ENCODE peak calls at places on chromosome 16, in five cellular contexts. One of them, this sample, is unnamed.

GRCh38 chr16:55364811-55365210 is 40.8 kb downstream of the IRX6 start:
- DNase-seq in gastrocnemius medialis: no peak
- DNase-seq in tibial nerve: no peak
- DNase-seq in K562: no peak
- DNase-seq in A549: no peak
- DNase-seq in this sample: no peak

GRCh38 chr16:58249388-58249779 is 45.4 kb downstream of the PRSS54 start:
- DNase-seq in A549: no peak
- DNase-seq in K562: no peak
- DNase-seq in tibial nerve: no peak
- DNase-seq in gastrocnemius medialis: no peak
- DNase-seq in this sample: no peak

GRCh38 chr16:1786242-1787055 is 3.7 kb downstream of the NUBP2 start:
- DNase-seq in gastrocnemius medialis: no peak
- DNase-seq in A549: no peak
- DNase-seq in tibial nerve: no peak
- DNase-seq in K562: no peak
- DNase-seq in this sample: no peak

GRCh38 chr16:9033125-9033830 is 58.2 kb upstream of the HAPSTR1 start:
- DNase-seq in K562: peak; percentile 36
- DNase-seq in gastrocnemius medialis: no peak
- DNase-seq in tibial nerve: peak; percentile 15
- DNase-seq in A549: peak; percentile 81
- DNase-seq in this sample: no peak

GRCh38 chr16:21628772-21629171 is 23.6 kb downstream of the IGSF6 start:
- DNase-seq in tibial nerve: no peak
- DNase-seq in gastrocnemius medialis: no peak
- DNase-seq in A549: no peak
- DNase-seq in K562: no peak
- DNase-seq in this sample: no peak

GRCh38 chr16:74667215-74667765 is 613 bp upstream of the RFWD3 start:
- DNase-seq in K562: peak; percentile 49
- DNase-seq in tibial nerve: no peak
- DNase-seq in gastrocnemius medialis: no peak
- DNase-seq in A549: no peak
- DNase-seq in this sample: no peak

GRCh38 chr16:51818342-51818944 is 667.4 kb upstream of the SALL1 start:
- DNase-seq in A549: no peak
- DNase-seq in K562: peak; percentile 10
- DNase-seq in gastrocnemius medialis: no peak
- DNase-seq in tibial nerve: no peak
- DNase-seq in this sample: no peak

GRCh38 chr16:85348921-85349334 is 236.7 kb upstream of the CIBAR2 start:
- DNase-seq in gastrocnemius medialis: no peak
- DNase-seq in tibial nerve: no peak
- DNase-seq in K562: no peak
- DNase-seq in A549: no peak
- DNase-seq in this sample: no peak

GRCh38 chr16:67236551-67237395 is 9.8 kb downstream of the TMEM208 start:
- DNase-seq in tibial nerve: no peak
- DNase-seq in K562: peak; percentile 98
- DNase-seq in A549: peak; percentile 75
- DNase-seq in gastrocnemius medialis: peak; percentile 43
- DNase-seq in this sample: no peak

GRCh38 chr16:22300427-22301071 is 3.3 kb downstream of the POLR3E start:
- DNase-seq in gastrocnemius medialis: peak; percentile 50
- DNase-seq in A549: peak; percentile 76
- DNase-seq in K562: peak; percentile 23
- DNase-seq in tibial nerve: peak; percentile 36
- DNase-seq in this sample: no peak

GRCh38 chr16:17026600-17027242 is 444.0 kb downstream of the XYLT1 start:
- DNase-seq in A549: no peak
- DNase-seq in gastrocnemius medialis: no peak
- DNase-seq in K562: no peak
- DNase-seq in tibial nerve: no peak
- DNase-seq in this sample: no peak

GRCh38 chr16:73529303-73530012 is 481.5 kb upstream of the ZFHX3 start:
- DNase-seq in A549: no peak
- DNase-seq in K562: no peak
- DNase-seq in tibial nerve: no peak
- DNase-seq in gastrocnemius medialis: no peak
- DNase-seq in this sample: no peak

GRCh38 chr16:6081320-6081976 is 983.9 kb upstream of the EEF2KMT start:
- DNase-seq in K562: peak; percentile 74
- DNase-seq in tibial nerve: no peak
- DNase-seq in gastrocnemius medialis: no peak
- DNase-seq in A549: peak; percentile 7
- DNase-seq in this sample: no peak

GRCh38 chr16:21023509-21024202 is 123.1 kb downstream of the LYRM1 start:
- DNase-seq in K562: no peak
- DNase-seq in gastrocnemius medialis: no peak
- DNase-seq in tibial nerve: no peak
- DNase-seq in A549: no peak
- DNase-seq in this sample: no peak

GRCh38 chr16:1288813-1289479 is 20.5 kb upstream of the UBE2I start:
- DNase-seq in A549: no peak
- DNase-seq in tibial nerve: no peak
- DNase-seq in gastrocnemius medialis: no peak
- DNase-seq in K562: peak; percentile 51
- DNase-seq in this sample: no peak

GRCh38 chr16:74570412-74571301 is 36.3 kb downstream of the GLG1 start:
- DNase-seq in tibial nerve: no peak
- DNase-seq in gastrocnemius medialis: no peak
- DNase-seq in K562: no peak
- DNase-seq in A549: no peak
- DNase-seq in this sample: no peak

GRCh38 chr16:72876221-72876620 is 171.7 kb downstream of the ZFHX3 start:
- DNase-seq in gastrocnemius medialis: peak; percentile 38
- DNase-seq in A549: no peak
- DNase-seq in tibial nerve: peak; percentile 50
- DNase-seq in K562: no peak
- DNase-seq in this sample: peak; percentile 34

GRCh38 chr16:20023190-20023589 is 50.5 kb downstream of the GPR139 start:
- DNase-seq in A549: no peak
- DNase-seq in gastrocnemius medialis: no peak
- DNase-seq in tibial nerve: no peak
- DNase-seq in K562: peak; percentile 14
- DNase-seq in this sample: no peak

GRCh38 chr16:15996432-15997109 is 47.2 kb downstream of the ABCC1 start:
- DNase-seq in K562: peak; percentile 48
- DNase-seq in gastrocnemius medialis: no peak
- DNase-seq in tibial nerve: peak; percentile 65
- DNase-seq in A549: peak; percentile 88
- DNase-seq in this sample: no peak

GRCh38 chr16:14003119-14003570 is 68.0 kb upstream of the MRTFB start:
- DNase-seq in A549: no peak
- DNase-seq in tibial nerve: no peak
- DNase-seq in gastrocnemius medialis: no peak
- DNase-seq in K562: peak; percentile 36
- DNase-seq in this sample: peak; percentile 75

GRCh38 chr16:12601290-12601900 is 202.3 kb downstream of the CPPED1 start:
- DNase-seq in A549: no peak
- DNase-seq in tibial nerve: no peak
- DNase-seq in K562: no peak
- DNase-seq in gastrocnemius medialis: no peak
- DNase-seq in this sample: no peak

GRCh38 chr16:66427036-66427446 is at the start of gene BEAN1:
- DNase-seq in K562: peak; percentile 78
- DNase-seq in tibial nerve: no peak
- DNase-seq in gastrocnemius medialis: no peak
- DNase-seq in A549: peak; percentile 46
- DNase-seq in this sample: peak; percentile 75

GRCh38 chr16:46836521-46837292 is 5.7 kb upstream of the C16orf87 start:
- DNase-seq in A549: no peak
- DNase-seq in tibial nerve: no peak
- DNase-seq in K562: no peak
- DNase-seq in gastrocnemius medialis: no peak
- DNase-seq in this sample: no peak

GRCh38 chr16:66228791-66229190 is 137.7 kb upstream of the CDH5 start:
- DNase-seq in K562: no peak
- DNase-seq in tibial nerve: no peak
- DNase-seq in gastrocnemius medialis: no peak
- DNase-seq in A549: no peak
- DNase-seq in this sample: no peak

GRCh38 chr16:88705076-88705684 is 1.0 kb downstream of the RNF166 start:
- DNase-seq in gastrocnemius medialis: no peak
- DNase-seq in K562: no peak
- DNase-seq in A549: no peak
- DNase-seq in tibial nerve: no peak
- DNase-seq in this sample: no peak

GRCh38 chr16:79571753-79572544 is 28.6 kb downstream of the MAF start:
- DNase-seq in A549: no peak
- DNase-seq in K562: no peak
- DNase-seq in gastrocnemius medialis: no peak
- DNase-seq in tibial nerve: no peak
- DNase-seq in this sample: no peak

GRCh38 chr16:68436581-68436980 is 11.7 kb downstream of the SMPD3 start:
- DNase-seq in K562: peak; percentile 69
- DNase-seq in tibial nerve: no peak
- DNase-seq in A549: no peak
- DNase-seq in gastrocnemius medialis: no peak
- DNase-seq in this sample: peak; percentile 49
- TF ChIP-seq CTCF in K562: peak; percentile 51
- TF ChIP-seq CTCF in tibial nerve: no peak
- TF ChIP-seq CTCF in A549: no peak
- TF ChIP-seq CTCF in gastrocnemius medialis: no peak
- TF ChIP-seq CTCF in this sample: no peak

GRCh38 chr16:31073073-31073822 is 792 bp downstream of the ZNF668 start:
- DNase-seq in K562: peak; percentile 86
- DNase-seq in A549: peak; percentile 92
- DNase-seq in gastrocnemius medialis: peak; percentile 84
- DNase-seq in tibial nerve: peak; percentile 88
- DNase-seq in this sample: peak; percentile 98

GRCh38 chr16:31074814-31075183 is 577 bp downstream of the ZNF646 start:
- DNase-seq in K562: no peak
- DNase-seq in tibial nerve: no peak
- DNase-seq in A549: no peak
- DNase-seq in gastrocnemius medialis: no peak
- DNase-seq in this sample: no peak

GRCh38 chr16:31072540-31073072 is 1.4 kb downstream of the ZNF668 start:
- DNase-seq in tibial nerve: no peak
- DNase-seq in K562: peak; percentile 50
- DNase-seq in A549: peak; percentile 46
- DNase-seq in gastrocnemius medialis: no peak
- DNase-seq in this sample: no peak

GRCh38 chr16:31073823-31074072 is 292 bp downstream of the ZNF668 start:
- DNase-seq in gastrocnemius medialis: no peak
- DNase-seq in A549: no peak
- DNase-seq in tibial nerve: no peak
- DNase-seq in K562: no peak
- DNase-seq in this sample: no peak

DNA sequence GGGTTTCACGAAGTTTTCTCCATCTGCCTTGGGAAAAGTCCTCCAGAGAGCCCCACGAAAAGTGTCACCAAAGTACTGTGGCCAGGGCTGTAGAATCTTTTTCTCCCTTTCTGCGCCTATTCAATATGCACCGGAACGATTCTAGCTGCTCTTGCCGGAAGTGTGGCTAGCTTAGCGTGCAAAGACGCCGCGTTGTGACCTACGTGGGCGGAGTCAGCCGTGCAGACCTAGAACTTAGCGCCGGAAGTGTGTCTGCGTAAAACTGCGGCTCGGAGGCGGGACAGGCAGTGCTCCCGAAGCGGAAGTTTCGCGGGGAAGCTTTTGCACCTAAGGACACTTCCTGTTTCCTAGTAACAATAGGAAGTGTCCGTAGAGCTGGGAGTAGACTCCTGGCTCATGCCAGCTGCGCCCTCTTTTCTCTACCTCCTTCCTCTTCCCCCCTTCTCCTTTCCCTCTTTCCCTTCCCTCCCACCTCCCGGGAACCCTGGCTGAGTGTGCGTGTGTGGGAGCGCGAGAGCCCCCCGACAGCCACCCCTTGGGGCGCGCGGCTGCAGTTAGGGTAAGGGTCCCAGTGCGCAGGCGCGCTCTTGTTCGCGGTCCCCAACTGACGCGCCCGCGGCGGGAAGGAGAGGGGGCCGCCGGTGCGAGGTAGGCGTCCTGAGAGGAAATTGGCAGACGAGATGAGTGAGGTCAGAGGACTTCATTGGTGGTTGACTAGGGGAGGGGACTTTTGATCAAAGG is at the start of the genes ZNF646 and ZNF668:
- DNase-seq in tibial nerve: peak; percentile 96
- DNase-seq in K562: peak; percentile 93
- DNase-seq in gastrocnemius medialis: peak; percentile 98
- DNase-seq in A549: peak; percentile 99
- DNase-seq in this sample: peak; percentile 99
- TF ChIP-seq POLR2A in tibial nerve: peak; percentile 63
- TF ChIP-seq POLR2A in K562: peak; percentile 97
- TF ChIP-seq POLR2A in gastrocnemius medialis: peak; percentile 78
- TF ChIP-seq POLR2A in A549: peak; percentile 69
- TF ChIP-seq POLR2A in this sample: no peak

DNA sequence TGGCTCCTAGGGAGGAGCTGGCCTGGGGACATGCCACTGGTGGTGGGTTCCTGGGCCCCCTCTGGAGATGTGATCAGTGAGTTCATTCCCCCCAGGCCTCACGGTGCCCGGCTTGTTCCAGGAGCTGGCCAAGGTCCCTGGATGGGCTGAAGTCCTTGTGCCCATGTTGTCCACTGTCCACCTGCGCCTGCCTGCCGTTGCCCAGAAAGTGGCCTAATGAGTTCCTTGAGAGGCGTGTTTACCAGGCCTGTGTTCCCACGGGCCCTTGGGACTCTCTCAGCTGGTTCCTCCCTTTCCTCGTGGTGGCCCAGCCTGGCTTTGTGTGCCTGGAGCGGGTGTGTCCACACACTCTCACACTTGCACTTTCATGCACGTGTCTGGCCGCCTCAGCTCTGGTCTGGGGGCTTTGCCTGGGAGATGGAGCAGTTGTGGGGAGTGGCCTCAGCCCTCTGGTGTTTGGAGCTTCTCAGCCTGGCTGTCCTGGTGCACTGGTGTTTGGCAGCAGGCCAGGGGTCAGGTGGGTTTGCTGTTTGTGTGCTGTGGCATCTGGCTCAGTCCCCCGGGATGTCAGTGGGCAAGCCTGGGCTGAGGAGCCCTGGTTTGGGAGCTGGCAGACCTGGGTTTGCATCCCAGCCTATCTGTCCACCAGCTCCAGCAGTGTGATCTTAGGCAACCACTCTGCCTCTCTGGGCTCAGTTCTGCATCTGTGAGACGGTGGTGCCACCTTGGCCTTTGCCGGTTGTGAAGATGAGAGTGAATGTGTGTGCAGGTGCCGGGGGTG is 18.0 kb downstream of the ADCY7 start:
- DNase-seq in A549: no peak
- DNase-seq in K562: no peak
- DNase-seq in gastrocnemius medialis: peak; percentile 45
- DNase-seq in tibial nerve: no peak
- DNase-seq in this sample: no peak
- H3K4me3 ChIP-seq in A549: no peak overlapping the region
- H3K4me3 ChIP-seq in K562: no peak overlapping the region
- H3K4me3 ChIP-seq in gastrocnemius medialis: no peak overlapping the region
- H3K4me3 ChIP-seq in tibial nerve: no peak overlapping the region
- H3K4me3 ChIP-seq in this sample: no peak overlapping the region

DNA sequence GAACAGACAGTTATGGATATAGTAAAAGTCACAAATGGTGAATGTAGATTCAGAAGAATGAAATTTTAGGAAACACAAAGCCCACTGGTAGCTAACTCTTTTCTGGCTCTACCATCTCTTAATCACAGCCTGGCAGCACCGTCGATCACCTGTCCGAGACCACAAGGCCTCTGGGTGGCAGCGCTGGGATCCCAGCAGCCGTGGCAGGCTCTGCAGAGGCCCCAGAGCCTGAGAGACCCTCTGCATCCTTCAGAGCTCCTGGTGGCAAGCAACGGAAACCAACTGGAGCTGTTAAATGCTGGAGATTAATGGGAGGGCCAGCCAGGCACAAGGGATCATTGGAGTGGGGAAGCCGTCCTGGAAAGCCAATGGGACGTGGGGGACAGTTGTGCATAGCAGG is 26.3 kb downstream of the LAT start:
- DNase-seq in gastrocnemius medialis: no peak
- DNase-seq in tibial nerve: no peak
- DNase-seq in K562: no peak
- DNase-seq in A549: no peak
- DNase-seq in this sample: no peak
- TF ChIP-seq CTCF in gastrocnemius medialis: no peak
- TF ChIP-seq CTCF in tibial nerve: no peak
- TF ChIP-seq CTCF in K562: peak; percentile 24
- TF ChIP-seq CTCF in A549: peak; percentile 10
- TF ChIP-seq CTCF in this sample: no peak

This sample was measured in lower leg skin.